ENCODE peak calls at places on chromosomes 3 and 15, in seven cellular contexts. I is stomach; O is AG04450; U is pancreas; R is CD8-positive, alpha-beta T cell; F is suprapubic skin; D is IMR-90. P is an unnamed sample.
A peak's percentile ranks its signal among the peaks of the same experiment; 100 is the strongest.

GRCh38 chr3:191901746-191902145 is 440.8 kb downstream of the PYDC2 start:
- DNase-seq in U (no peak), I (no peak), D (no peak), F (no peak), R (no peak), O (no peak), P (no peak)

GRCh38 chr3:58237940-58238681 is 519 bp downstream of the ABHD6 start:
- DNase-seq in F (peak; percentile 82), U (peak; percentile 35), O (no peak), D (peak; percentile 21), I (peak; percentile 62), R (peak; percentile 59), P (peak; percentile 10)

GRCh38 chr15:76320012-76320411 is 8.7 kb upstream of the ETFA start:
- DNase-seq in I (no peak), U (no peak), F (no peak), R (no peak), O (no peak), D (no peak), P (no peak)

GRCh38 chr15:54046093-54046492 is 67.9 kb downstream of the UNC13C start:
- DNase-seq in R (no peak), D (no peak), U (no peak), F (no peak), O (no peak), I (no peak), P (no peak)

GRCh38 chr3:16048435-16049318 is 125.8 kb upstream of the GALNT15 start:
- DNase-seq in O (peak; percentile 50), F (no peak), R (peak; percentile 31), U (peak; percentile 37), D (peak; percentile 81), I (peak; percentile 41), P (peak; percentile 17)

GRCh38 chr3:126216416-126216815 is 36.0 kb upstream of the ALDH1L1 start:
- DNase-seq in U (no peak), I (no peak), D (peak; percentile 51), O (peak; percentile 15), F (no peak), R (no peak), P (no peak)

GRCh38 chr3:45516829-45517228 is 77.7 kb upstream of the LIMD1 start:
- DNase-seq in D (peak; percentile 92), F (no peak), O (peak; percentile 59), I (no peak), R (no peak), U (no peak), P (no peak)

GRCh38 chr3:197371521-197372075 is 73.2 kb upstream of the DLG1 start:
- DNase-seq in I (no peak), D (no peak), F (peak; percentile 3), U (no peak), O (no peak), R (no peak), P (no peak)

GRCh38 chr3:132980102-132980501 is 58.1 kb upstream of the TMEM108 start:
- DNase-seq in D (no peak), U (no peak), F (no peak), R (no peak), I (no peak), O (no peak), P (no peak)

GRCh38 chr3:16178628-16178988 is 4.1 kb downstream of the GALNT15 start:
- DNase-seq in R (no peak), U (no peak), O (no peak), D (no peak), F (no peak), I (no peak), P (no peak)

GRCh38 chr3:28651159-28651558 is 302.5 kb upstream of the AZI2 start:
- DNase-seq in U (no peak), O (no peak), F (no peak), R (no peak), I (no peak), D (no peak), P (no peak)

GRCh38 chr3:43072361-43072760 is 33.5 kb downstream of the POMGNT2 start:
- DNase-seq in U (no peak), I (no peak), O (no peak), F (no peak), R (no peak), D (no peak), P (no peak)

GRCh38 chr3:25044762-25045161 is 383.3 kb upstream of the RARB start:
- DNase-seq in O (no peak), R (no peak), I (no peak), F (no peak), D (no peak), U (no peak), P (no peak)

GRCh38 chr3:111715911-111716523 is 120.9 kb upstream of the ZBED2 start:
- DNase-seq in I (peak; percentile 77), R (peak; percentile 29), D (peak; percentile 45), F (no peak), U (peak; percentile 59), O (no peak), P (no peak)

GRCh38 chr3:190586631-190587000 is 72.7 kb downstream of the IL1RAP start:
- DNase-seq in D (peak; percentile 62), R (no peak), O (no peak), F (no peak), U (no peak), I (no peak), P (no peak)

GRCh38 chr15:39784638-39785037 is 2.0 kb upstream of the FSIP1 start:
- DNase-seq in D (no peak), O (no peak), R (no peak), U (no peak), F (no peak), I (no peak), P (no peak)

DNA sequence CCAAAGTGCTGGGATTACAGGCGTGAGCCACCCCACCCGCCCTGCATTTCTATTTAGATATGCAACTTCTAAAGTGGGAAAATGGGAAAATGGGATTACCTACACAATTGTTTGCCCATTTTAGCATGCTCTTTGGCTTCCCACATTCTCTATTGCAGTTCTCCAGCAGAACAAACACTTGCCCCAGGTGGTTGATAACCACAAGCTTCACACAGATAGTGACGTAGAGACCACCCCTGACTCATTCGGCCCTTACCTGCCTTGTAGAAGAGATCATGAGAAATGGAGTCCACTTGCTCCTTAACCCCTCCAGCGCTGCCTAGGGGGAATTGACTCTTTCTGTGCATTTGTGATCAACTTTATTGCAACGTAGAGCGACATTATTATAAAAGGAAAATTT is 83.2 kb upstream of the RAP2B start:
- DNase-seq in U (no peak), I (no peak), R (no peak), F (no peak), D (no peak), O (no peak), P (no peak)
- TF ChIP-seq CTCF in U (no peak), I (no peak), R (no peak), F (no peak), D (no peak), O (no peak), P (no peak)

DNA sequence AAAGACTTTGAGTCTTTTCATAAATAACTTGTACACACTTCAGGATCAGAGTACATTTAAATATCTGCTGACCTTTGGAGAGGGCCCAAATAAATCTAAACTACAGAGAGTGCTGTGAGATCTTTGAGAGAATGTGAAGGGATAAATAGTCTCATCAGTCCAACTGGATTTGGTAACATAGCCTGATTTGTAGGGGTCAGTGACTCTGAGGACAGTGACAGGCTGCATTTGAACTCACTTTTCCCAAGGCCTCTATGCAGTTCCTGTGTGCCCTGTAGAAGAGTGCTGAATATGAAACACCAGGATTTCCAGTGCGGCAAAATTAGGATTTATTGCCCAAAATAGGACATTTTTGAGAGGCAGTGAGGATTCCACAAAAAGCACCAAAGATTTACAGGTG is 136.2 kb downstream of the ZPLD1 start:
- DNase-seq in F (no peak), D (no peak), O (no peak), R (no peak), I (no peak), U (no peak), P (no peak)
- H3K27ac ChIP-seq in F (no peak overlapping the region), D (no peak overlapping the region), O (no peak overlapping the region), R (no peak overlapping the region), I (no peak overlapping the region), U (no peak overlapping the region), P (no peak overlapping the region)

GRCh38 chr3:131608296-131608695 is 105.5 kb upstream of the MRPL3 start:
- DNase-seq in R (no peak), O (no peak), F (no peak), U (no peak), I (no peak), D (no peak), P (no peak)
- H3K9me3 ChIP-seq in R (no peaks in the 10 kb centered on the region), O (no peaks in the 10 kb centered on the region), F (no peaks in the 10 kb centered on the region), U (no peaks in the 10 kb centered on the region), I (no peaks in the 10 kb centered on the region), D (no peaks in the 10 kb centered on the region), P (no peaks in the 10 kb centered on the region)

DNA sequence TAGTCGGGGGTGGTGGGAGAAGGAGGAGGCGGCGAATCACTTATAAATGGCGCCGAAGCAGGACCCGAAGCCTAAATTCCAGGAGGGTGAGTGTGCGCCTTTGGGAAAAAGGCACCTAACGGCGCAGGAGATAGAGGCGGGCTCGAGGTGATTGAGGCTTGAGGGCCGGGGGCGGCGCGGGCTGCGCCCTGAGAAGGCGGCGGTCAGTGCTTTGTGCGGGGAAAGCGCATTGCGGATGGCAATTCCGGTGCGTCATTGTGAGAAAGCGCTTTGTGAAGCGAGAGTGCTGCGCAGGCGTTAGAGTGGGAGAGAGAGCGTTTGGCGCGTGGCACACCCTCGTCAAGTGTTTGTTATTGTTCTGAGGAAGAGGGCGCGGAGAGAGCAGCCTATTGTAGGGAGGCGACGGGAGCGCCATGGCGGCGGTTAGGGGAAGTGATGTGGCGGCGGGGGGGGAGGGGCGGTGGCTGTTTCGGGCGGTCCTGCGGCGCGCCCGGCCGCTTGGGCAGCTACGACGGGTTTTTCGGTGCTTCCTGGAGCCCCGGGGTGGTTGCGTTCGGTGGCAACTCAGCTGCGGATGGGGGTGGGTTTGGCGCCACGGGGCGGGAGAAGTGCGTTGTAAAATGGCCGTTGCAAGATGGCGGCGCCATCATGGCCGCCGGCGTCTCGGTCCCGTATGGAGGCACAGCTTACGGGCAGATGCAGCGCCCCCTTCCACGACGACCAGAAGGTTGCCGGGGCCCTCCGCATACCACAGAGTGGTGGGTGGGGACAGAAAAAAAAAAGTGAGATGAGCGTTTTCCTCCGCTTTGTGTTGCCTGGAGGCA is 494 bp downstream of the MORF4L1 start:
- DNase-seq in I (peak; percentile 78), F (peak; percentile 91), U (peak; percentile 75), D (peak; percentile 93), R (peak; percentile 88), O (peak; percentile 85), P (peak; percentile 83)
- TF ChIP-seq CTCF in I (no peak), F (no peak), U (no peak), D (peak; percentile 60), R (peak; percentile 28), O (peak; percentile 59), P (peak; percentile 64)

DNA sequence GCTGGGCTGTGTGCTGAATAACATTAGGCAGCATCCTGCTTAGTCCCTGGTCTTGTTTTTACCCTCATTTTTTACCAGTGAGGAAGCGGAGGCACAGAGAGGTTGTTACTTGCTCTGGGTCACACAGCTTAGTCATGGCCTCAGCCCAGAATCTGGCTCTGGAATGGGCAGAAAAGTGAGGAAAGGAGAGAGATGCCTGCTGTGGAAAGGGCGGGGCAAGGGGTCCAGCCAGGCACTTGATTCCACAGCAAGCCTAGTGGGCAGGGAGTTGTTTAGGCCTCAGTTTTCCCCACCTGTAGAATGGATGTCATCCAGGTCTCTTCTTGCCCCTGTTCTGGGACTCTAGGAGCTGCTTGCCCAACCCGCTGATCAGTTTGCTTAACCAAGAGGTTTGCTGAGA is 35.9 kb downstream of the SLC6A6 start:
- DNase-seq in I (no peak), R (no peak), D (no peak), O (no peak), F (no peak), U (no peak), P (no peak)
- H3K27ac ChIP-seq in I (no peak overlapping the region), R (no peak overlapping the region), D (no peak overlapping the region), O (no peak overlapping the region), F (no peak overlapping the region), U (no peak overlapping the region), P (no peak overlapping the region)